ENCODE peak calls at places on chromosome 22, in ten cellular contexts. B, C, K, F, U, Q, T, W, Z and J are unnamed samples.
A peak's percentile ranks its signal among the peaks of the same experiment; 100 is the strongest.

GRCh38 chr22:29251265-29251664 is 16.5 kb downstream of the RHBDD3 start:
- DNase-seq in Z (no peak), B (no peak), C (no peak), U (no peak), W (no peak), T (no peak), F (no peak), K (no peak), Q (no peak), J (no peak)

GRCh38 chr22:38422615-38423511 is 32.1 kb downstream of the KCNJ4 start:
- DNase-seq in C (no peak), F (no peak), B (no peak), Z (no peak), Q (no peak), U (no peak), T (no peak), W (peak; percentile 95), K (no peak), J (no peak)

GRCh38 chr22:29044657-29045176 is 16.9 kb downstream of the C22orf31 start:
- DNase-seq in W (no peak), F (peak; percentile 83), T (peak; percentile 61), Z (no peak), B (no peak), C (no peak), K (no peak), U (peak; percentile 84), Q (no peak), J (peak; percentile 85)

GRCh38 chr22:41094036-41094435 is 1.6 kb downstream of the EP300 start:
- DNase-seq in Q (peak; percentile 40), F (peak; percentile 37), U (peak; percentile 53), W (peak; percentile 75), Z (no peak), T (no peak), C (no peak), B (no peak), K (no peak), J (peak; percentile 15)

GRCh38 chr22:40855104-40855959 is 1.1 kb downstream of the ST13 start:
- DNase-seq in W (peak; percentile 52), Z (no peak), Q (no peak), K (no peak), C (peak; percentile 64), U (peak; percentile 34), F (peak; percentile 18), B (no peak), T (no peak), J (peak; percentile 8)

GRCh38 chr22:26797910-26798309 is 140.5 kb downstream of the MIAT start:
- DNase-seq in K (no peak), F (no peak), W (peak; percentile 12), B (no peak), U (no peak), C (no peak), Z (no peak), T (no peak), Q (no peak), J (peak; percentile 48)

GRCh38 chr22:50694099-50694498 is 21.5 kb downstream of the SHANK3 start:
- DNase-seq in U (no peak), B (peak; percentile 30), Q (no peak), W (no peak), F (peak; percentile 15), T (no peak), K (no peak), C (no peak), Z (no peak), J (no peak)

GRCh38 chr22:37601540-37602442 is 6.8 kb upstream of the GGA1 start:
- DNase-seq in Q (no peak), W (peak; percentile 80), T (no peak), B (no peak), C (no peak), Z (no peak), U (peak; percentile 69), K (no peak), F (peak; percentile 72), J (peak; percentile 68)

GRCh38 chr22:49303781-49304461 is 523.8 kb downstream of the BRD1 start:
- DNase-seq in C (peak; percentile 58), U (no peak), F (no peak), Z (no peak), T (no peak), Q (no peak), K (no peak), B (peak; percentile 42), W (no peak), J (no peak)

GRCh38 chr22:29113329-29113728 is 40.5 kb downstream of the KREMEN1 start:
- DNase-seq in B (no peak), C (no peak), W (no peak), F (no peak), Z (no peak), U (no peak), Q (no peak), T (no peak), K (no peak), J (no peak)

GRCh38 chr22:46649176-46650077 is 29.2 kb downstream of the GRAMD4 start:
- DNase-seq in W (peak; percentile 86), C (no peak), U (no peak), B (no peak), F (no peak), K (no peak), Z (no peak), T (no peak), Q (no peak), J (no peak)

GRCh38 chr22:21587803-21588611 is 20.5 kb downstream of the UBE2L3 start:
- DNase-seq in B (no peak), U (peak; percentile 56), Q (no peak), C (peak; percentile 69), F (peak; percentile 56), T (no peak), Z (peak; percentile 43), W (no peak), K (peak; percentile 15), J (no peak)

GRCh38 chr22:37203354-37204044 is 8.8 kb downstream of the SSTR3 start:
- DNase-seq in Z (no peak), W (no peak), T (no peak), F (no peak), U (no peak), K (no peak), C (peak; percentile 55), B (no peak), Q (no peak), J (no peak)

GRCh38 chr22:23722168-23722567 is 28.7 kb downstream of the ZNF70 start:
- DNase-seq in U (no peak), Q (no peak), W (peak; percentile 43), F (no peak), Z (no peak), K (no peak), T (no peak), C (no peak), B (no peak), J (no peak)

GRCh38 chr22:37181681-37182080 is 6.4 kb downstream of the C1QTNF6 start:
- DNase-seq in Z (no peak), C (no peak), Q (no peak), U (no peak), B (no peak), F (no peak), W (no peak), K (no peak), T (no peak), J (no peak)

GRCh38 chr22:50612715-50613221 is 12.2 kb downstream of the MAPK8IP2 start:
- DNase-seq in W (peak; percentile 65), F (no peak), U (no peak), Q (no peak), K (no peak), T (no peak), C (no peak), B (no peak), Z (no peak), J (no peak)

GRCh38 chr22:22744412-22745224 is 100.2 kb downstream of the GGTLC2 start:
- DNase-seq in K (no peak), W (no peak), F (no peak), Z (no peak), T (no peak), B (no peak), C (no peak), Q (no peak), U (no peak), J (no peak)

GRCh38 chr22:46064236-46064965 is 85.9 kb upstream of the PPARA start:
- DNase-seq in C (peak; percentile 55), F (peak; percentile 65), Z (no peak), T (no peak), B (peak; percentile 8), W (peak; percentile 89), K (no peak), Q (peak; percentile 16), U (no peak), J (peak; percentile 36)

GRCh38 chr22:48880749-48881148 is 946.9 kb downstream of the BRD1 start:
- DNase-seq in U (no peak), K (no peak), T (no peak), Q (no peak), F (no peak), B (peak; percentile 20), W (no peak), C (peak; percentile 19), Z (no peak), J (no peak)

GRCh38 chr22:17102297-17102667 is 17.5 kb downstream of the IL17RA start:
- DNase-seq in U (no peak), B (no peak), Q (no peak), F (no peak), T (no peak), C (peak; percentile 38), K (no peak), Z (no peak), W (no peak), J (no peak)

GRCh38 chr22:49023879-49024774 is 803.5 kb downstream of the BRD1 start:
- DNase-seq in K (no peak), Q (no peak), Z (no peak), B (peak; percentile 30), W (no peak), T (no peak), C (peak; percentile 25), U (no peak), F (no peak), J (no peak)

GRCh38 chr22:40178417-40179409 is 988 bp downstream of the TNRC6B start:
- DNase-seq in Q (peak; percentile 36), W (peak; percentile 84), K (peak; percentile 50), U (peak; percentile 79), B (no peak), C (peak; percentile 76), Z (no peak), F (peak; percentile 51), T (no peak), J (peak; percentile 47)

GRCh38 chr22:47281126-47282106 is 519.0 kb downstream of the TBC1D22A start:
- DNase-seq in B (peak; percentile 22), C (no peak), Q (no peak), T (no peak), Z (no peak), U (no peak), W (peak; percentile 36), F (peak; percentile 63), K (no peak), J (peak; percentile 49)

GRCh38 chr22:37519268-37520195 is at the start of gene CARD10:
- DNase-seq in Z (no peak), U (peak; percentile 61), B (no peak), F (no peak), Q (no peak), C (no peak), T (no peak), W (peak; percentile 84), K (no peak), J (peak; percentile 60)

GRCh38 chr22:30304495-30305244 is 15.4 kb upstream of the CASTOR1 start:
- DNase-seq in C (no peak), U (no peak), T (no peak), W (peak; percentile 46), K (peak; percentile 45), F (no peak), Z (peak; percentile 54), B (no peak), Q (no peak), J (peak; percentile 37)

GRCh38 chr22:19213496-19214473 is 35.2 kb upstream of the SLC25A1 start:
- DNase-seq in U (no peak), Z (no peak), F (no peak), B (no peak), T (no peak), C (no peak), Q (no peak), K (no peak), W (peak; percentile 65), J (no peak)

GRCh38 chr22:29380032-29380781 is 8.2 kb downstream of the AP1B1 start:
- DNase-seq in T (no peak), K (no peak), C (no peak), Z (no peak), W (no peak), U (peak; percentile 89), F (peak; percentile 90), B (no peak), Q (no peak), J (peak; percentile 64)

GRCh38 chr22:50670914-50671538 is 1.6 kb upstream of the SHANK3 start:
- DNase-seq in Z (no peak), T (no peak), C (no peak), Q (no peak), K (no peak), W (no peak), F (no peak), U (no peak), B (no peak), J (no peak)